ENCODE peak calls at places on chromosome 14, in ten cellular contexts. One of them, this sample, is unnamed.

GRCh38 chr14:91297081-91297711 is 52.7 kb upstream of the GPR68 start:
- DNase-seq in NCI-H2081: no peak
- DNase-seq in NCI-H2029 treated with DMSO at 0.1 percent for 48 hours: no peak
- DNase-seq in HEK293T: no peak
- DNase-seq in NCI-H1092 treated with DMSO at 0.1 percent for 48 hours: no peak
- DNase-seq in endothelial cell: no peak
- DNase-seq in midbrain: no peak
- DNase-seq in body of pancreas: no peak
- DNase-seq in iris pigment epithelial cell: no peak
- DNase-seq in NCI-H2107: no peak
- DNase-seq in this sample: no peak

GRCh38 chr14:69303086-69303485 is 43.1 kb downstream of the GALNT16 start:
- DNase-seq in body of pancreas: no peak
- DNase-seq in NCI-H2081: no peak
- DNase-seq in NCI-H2029 treated with DMSO at 0.1 percent for 48 hours: no peak
- DNase-seq in NCI-H2107: no peak
- DNase-seq in HEK293T: no peak
- DNase-seq in midbrain: no peak
- DNase-seq in endothelial cell: no peak
- DNase-seq in iris pigment epithelial cell: no peak
- DNase-seq in NCI-H1092 treated with DMSO at 0.1 percent for 48 hours: no peak
- DNase-seq in this sample: no peak

GRCh38 chr14:95515523-95516517 is 630 bp downstream of the SYNE3 start:
- DNase-seq in body of pancreas: peak
- DNase-seq in midbrain: peak
- DNase-seq in iris pigment epithelial cell: no peak
- DNase-seq in HEK293T: peak
- DNase-seq in NCI-H2029 treated with DMSO at 0.1 percent for 48 hours: no peak
- DNase-seq in NCI-H2081: peak
- DNase-seq in endothelial cell: peak
- DNase-seq in NCI-H1092 treated with DMSO at 0.1 percent for 48 hours: peak
- DNase-seq in NCI-H2107: peak
- DNase-seq in this sample: no peak

GRCh38 chr14:92958373-92959188 is 35.6 kb downstream of the CHGA start:
- DNase-seq in NCI-H2081: no peak
- DNase-seq in NCI-H2029 treated with DMSO at 0.1 percent for 48 hours: no peak
- DNase-seq in endothelial cell: no peak
- DNase-seq in NCI-H1092 treated with DMSO at 0.1 percent for 48 hours: peak
- DNase-seq in midbrain: peak
- DNase-seq in HEK293T: no peak
- DNase-seq in body of pancreas: no peak
- DNase-seq in iris pigment epithelial cell: no peak
- DNase-seq in NCI-H2107: peak
- DNase-seq in this sample: no peak

GRCh38 chr14:74922752-74923401 is at the start of gene RPS6KL1:
- DNase-seq in NCI-H2081: peak
- DNase-seq in body of pancreas: peak
- DNase-seq in NCI-H2107: peak
- DNase-seq in midbrain: peak
- DNase-seq in HEK293T: peak
- DNase-seq in iris pigment epithelial cell: peak
- DNase-seq in NCI-H2029 treated with DMSO at 0.1 percent for 48 hours: peak
- DNase-seq in endothelial cell: peak
- DNase-seq in NCI-H1092 treated with DMSO at 0.1 percent for 48 hours: peak
- DNase-seq in this sample: peak

GRCh38 chr14:103284574-103285467 is 49.2 kb upstream of the EIF5 start:
- DNase-seq in body of pancreas: no peak
- DNase-seq in NCI-H2029 treated with DMSO at 0.1 percent for 48 hours: no peak
- DNase-seq in endothelial cell: no peak
- DNase-seq in midbrain: no peak
- DNase-seq in NCI-H2081: no peak
- DNase-seq in NCI-H1092 treated with DMSO at 0.1 percent for 48 hours: no peak
- DNase-seq in HEK293T: no peak
- DNase-seq in iris pigment epithelial cell: peak
- DNase-seq in NCI-H2107: no peak
- DNase-seq in this sample: no peak

GRCh38 chr14:52131640-52132320 is 62.9 kb upstream of the NID2 start:
- DNase-seq in NCI-H1092 treated with DMSO at 0.1 percent for 48 hours: peak
- DNase-seq in body of pancreas: peak
- DNase-seq in iris pigment epithelial cell: peak
- DNase-seq in NCI-H2029 treated with DMSO at 0.1 percent for 48 hours: peak
- DNase-seq in endothelial cell: peak
- DNase-seq in NCI-H2081: peak
- DNase-seq in NCI-H2107: peak
- DNase-seq in HEK293T: peak
- DNase-seq in midbrain: peak
- DNase-seq in this sample: peak

GRCh38 chr14:34012369-34012768 is 61.5 kb upstream of the EGLN3 start:
- DNase-seq in NCI-H2029 treated with DMSO at 0.1 percent for 48 hours: no peak
- DNase-seq in iris pigment epithelial cell: no peak
- DNase-seq in endothelial cell: no peak
- DNase-seq in NCI-H2107: no peak
- DNase-seq in NCI-H2081: no peak
- DNase-seq in body of pancreas: no peak
- DNase-seq in NCI-H1092 treated with DMSO at 0.1 percent for 48 hours: no peak
- DNase-seq in midbrain: no peak
- DNase-seq in HEK293T: no peak
- DNase-seq in this sample: no peak

GRCh38 chr14:41235466-41235865 is 371.2 kb upstream of the LRFN5 start:
- DNase-seq in body of pancreas: no peak
- DNase-seq in HEK293T: no peak
- DNase-seq in NCI-H2029 treated with DMSO at 0.1 percent for 48 hours: no peak
- DNase-seq in midbrain: no peak
- DNase-seq in NCI-H2081: no peak
- DNase-seq in iris pigment epithelial cell: no peak
- DNase-seq in NCI-H2107: no peak
- DNase-seq in endothelial cell: no peak
- DNase-seq in NCI-H1092 treated with DMSO at 0.1 percent for 48 hours: no peak
- DNase-seq in this sample: no peak

GRCh38 chr14:105495101-105495989 is 4.3 kb downstream of the TEDC1 start:
- DNase-seq in body of pancreas: no peak
- DNase-seq in HEK293T: no peak
- DNase-seq in NCI-H2081: no peak
- DNase-seq in NCI-H1092 treated with DMSO at 0.1 percent for 48 hours: no peak
- DNase-seq in NCI-H2029 treated with DMSO at 0.1 percent for 48 hours: no peak
- DNase-seq in endothelial cell: no peak
- DNase-seq in iris pigment epithelial cell: no peak
- DNase-seq in midbrain: no peak
- DNase-seq in NCI-H2107: no peak
- DNase-seq in this sample: peak

GRCh38 chr14:31360919-31361662 is 59.3 kb downstream of the HEATR5A start:
- DNase-seq in NCI-H1092 treated with DMSO at 0.1 percent for 48 hours: no peak
- DNase-seq in NCI-H2029 treated with DMSO at 0.1 percent for 48 hours: no peak
- DNase-seq in NCI-H2081: no peak
- DNase-seq in endothelial cell: no peak
- DNase-seq in midbrain: no peak
- DNase-seq in body of pancreas: no peak
- DNase-seq in NCI-H2107: no peak
- DNase-seq in HEK293T: no peak
- DNase-seq in iris pigment epithelial cell: peak
- DNase-seq in this sample: no peak

GRCh38 chr14:38290601-38291190 is 34.8 kb upstream of the CLEC14A start:
- DNase-seq in NCI-H2107: no peak
- DNase-seq in midbrain: no peak
- DNase-seq in NCI-H1092 treated with DMSO at 0.1 percent for 48 hours: no peak
- DNase-seq in iris pigment epithelial cell: peak
- DNase-seq in HEK293T: no peak
- DNase-seq in body of pancreas: peak
- DNase-seq in NCI-H2081: no peak
- DNase-seq in NCI-H2029 treated with DMSO at 0.1 percent for 48 hours: no peak
- DNase-seq in endothelial cell: no peak
- DNase-seq in this sample: no peak

GRCh38 chr14:69980457-69981414 is 101.5 kb downstream of the SMOC1 start:
- DNase-seq in iris pigment epithelial cell: no peak
- DNase-seq in NCI-H2107: peak
- DNase-seq in NCI-H2081: peak
- DNase-seq in HEK293T: no peak
- DNase-seq in endothelial cell: no peak
- DNase-seq in body of pancreas: peak
- DNase-seq in NCI-H2029 treated with DMSO at 0.1 percent for 48 hours: peak
- DNase-seq in midbrain: peak
- DNase-seq in NCI-H1092 treated with DMSO at 0.1 percent for 48 hours: no peak
- DNase-seq in this sample: no peak

GRCh38 chr14:53608369-53608768 is 348.3 kb downstream of the BMP4 start:
- DNase-seq in NCI-H2107: no peak
- DNase-seq in endothelial cell: no peak
- DNase-seq in HEK293T: no peak
- DNase-seq in iris pigment epithelial cell: no peak
- DNase-seq in NCI-H2029 treated with DMSO at 0.1 percent for 48 hours: no peak
- DNase-seq in NCI-H2081: no peak
- DNase-seq in NCI-H1092 treated with DMSO at 0.1 percent for 48 hours: no peak
- DNase-seq in midbrain: no peak
- DNase-seq in body of pancreas: peak
- DNase-seq in this sample: no peak

GRCh38 chr14:84927096-84927910 is 602.6 kb upstream of the FLRT2 start:
- DNase-seq in midbrain: no peak
- DNase-seq in NCI-H2107: peak
- DNase-seq in HEK293T: no peak
- DNase-seq in iris pigment epithelial cell: no peak
- DNase-seq in NCI-H2081: no peak
- DNase-seq in endothelial cell: no peak
- DNase-seq in NCI-H1092 treated with DMSO at 0.1 percent for 48 hours: peak
- DNase-seq in NCI-H2029 treated with DMSO at 0.1 percent for 48 hours: no peak
- DNase-seq in body of pancreas: no peak
- DNase-seq in this sample: no peak

GRCh38 chr14:50736932-50737419 is 68.9 kb upstream of the SAV1 start:
- DNase-seq in iris pigment epithelial cell: no peak
- DNase-seq in NCI-H1092 treated with DMSO at 0.1 percent for 48 hours: no peak
- DNase-seq in NCI-H2029 treated with DMSO at 0.1 percent for 48 hours: no peak
- DNase-seq in midbrain: no peak
- DNase-seq in body of pancreas: no peak
- DNase-seq in NCI-H2081: no peak
- DNase-seq in endothelial cell: no peak
- DNase-seq in NCI-H2107: no peak
- DNase-seq in HEK293T: no peak
- DNase-seq in this sample: no peak

GRCh38 chr14:64763801-64764511 is 59.7 kb downstream of the PLEKHG3 start:
- DNase-seq in NCI-H2029 treated with DMSO at 0.1 percent for 48 hours: no peak
- DNase-seq in NCI-H2107: no peak
- DNase-seq in midbrain: peak
- DNase-seq in iris pigment epithelial cell: peak
- DNase-seq in HEK293T: no peak
- DNase-seq in NCI-H2081: peak
- DNase-seq in body of pancreas: peak
- DNase-seq in endothelial cell: no peak
- DNase-seq in NCI-H1092 treated with DMSO at 0.1 percent for 48 hours: peak
- DNase-seq in this sample: no peak

GRCh38 chr14:94654071-94654974 is 42.1 kb downstream of the SERPINA3 start:
- DNase-seq in endothelial cell: no peak
- DNase-seq in body of pancreas: peak
- DNase-seq in NCI-H2107: no peak
- DNase-seq in iris pigment epithelial cell: no peak
- DNase-seq in HEK293T: no peak
- DNase-seq in NCI-H2029 treated with DMSO at 0.1 percent for 48 hours: no peak
- DNase-seq in NCI-H1092 treated with DMSO at 0.1 percent for 48 hours: no peak
- DNase-seq in NCI-H2081: no peak
- DNase-seq in midbrain: no peak
- DNase-seq in this sample: no peak

GRCh38 chr14:95444132-95445129 is 72.0 kb downstream of the SYNE3 start:
- DNase-seq in midbrain: no peak
- DNase-seq in body of pancreas: no peak
- DNase-seq in NCI-H1092 treated with DMSO at 0.1 percent for 48 hours: no peak
- DNase-seq in NCI-H2081: no peak
- DNase-seq in iris pigment epithelial cell: no peak
- DNase-seq in NCI-H2029 treated with DMSO at 0.1 percent for 48 hours: no peak
- DNase-seq in NCI-H2107: no peak
- DNase-seq in HEK293T: no peak
- DNase-seq in endothelial cell: no peak
- DNase-seq in this sample: no peak

GRCh38 chr14:30849983-30850382 is 24.4 kb upstream of the COCH start:
- DNase-seq in midbrain: no peak
- DNase-seq in body of pancreas: no peak
- DNase-seq in HEK293T: no peak
- DNase-seq in NCI-H2081: no peak
- DNase-seq in endothelial cell: no peak
- DNase-seq in NCI-H1092 treated with DMSO at 0.1 percent for 48 hours: no peak
- DNase-seq in NCI-H2029 treated with DMSO at 0.1 percent for 48 hours: no peak
- DNase-seq in iris pigment epithelial cell: no peak
- DNase-seq in NCI-H2107: no peak
- DNase-seq in this sample: no peak

GRCh38 chr14:67317822-67318221 is 41.8 kb downstream of the ATP6V1D start:
- DNase-seq in NCI-H2107: no peak
- DNase-seq in iris pigment epithelial cell: no peak
- DNase-seq in NCI-H1092 treated with DMSO at 0.1 percent for 48 hours: no peak
- DNase-seq in HEK293T: no peak
- DNase-seq in endothelial cell: no peak
- DNase-seq in midbrain: no peak
- DNase-seq in body of pancreas: no peak
- DNase-seq in NCI-H2081: no peak
- DNase-seq in NCI-H2029 treated with DMSO at 0.1 percent for 48 hours: no peak
- DNase-seq in this sample: peak

GRCh38 chr14:22572562-22573058 is 16.4 kb downstream of the DAD1 start:
- DNase-seq in NCI-H1092 treated with DMSO at 0.1 percent for 48 hours: no peak
- DNase-seq in NCI-H2029 treated with DMSO at 0.1 percent for 48 hours: no peak
- DNase-seq in HEK293T: no peak
- DNase-seq in NCI-H2107: no peak
- DNase-seq in iris pigment epithelial cell: peak
- DNase-seq in body of pancreas: no peak
- DNase-seq in endothelial cell: no peak
- DNase-seq in midbrain: no peak
- DNase-seq in NCI-H2081: no peak
- DNase-seq in this sample: no peak

GRCh38 chr14:70780396-70781075 is 28.8 kb downstream of the MAP3K9 start:
- DNase-seq in endothelial cell: no peak
- DNase-seq in midbrain: peak
- DNase-seq in NCI-H2107: peak
- DNase-seq in NCI-H1092 treated with DMSO at 0.1 percent for 48 hours: peak
- DNase-seq in iris pigment epithelial cell: no peak
- DNase-seq in body of pancreas: peak
- DNase-seq in HEK293T: no peak
- DNase-seq in NCI-H2081: peak
- DNase-seq in NCI-H2029 treated with DMSO at 0.1 percent for 48 hours: no peak
- DNase-seq in this sample: no peak

GRCh38 chr14:22607291-22607690 is 9.2 kb downstream of the ABHD4 start:
- DNase-seq in NCI-H1092 treated with DMSO at 0.1 percent for 48 hours: no peak
- DNase-seq in NCI-H2081: no peak
- DNase-seq in midbrain: no peak
- DNase-seq in iris pigment epithelial cell: no peak
- DNase-seq in NCI-H2107: no peak
- DNase-seq in NCI-H2029 treated with DMSO at 0.1 percent for 48 hours: no peak
- DNase-seq in HEK293T: no peak
- DNase-seq in endothelial cell: no peak
- DNase-seq in body of pancreas: no peak
- DNase-seq in this sample: no peak

GRCh38 chr14:74380172-74380571 is 31.9 kb downstream of the VRTN start:
- DNase-seq in iris pigment epithelial cell: peak
- DNase-seq in NCI-H1092 treated with DMSO at 0.1 percent for 48 hours: no peak
- DNase-seq in endothelial cell: no peak
- DNase-seq in NCI-H2029 treated with DMSO at 0.1 percent for 48 hours: no peak
- DNase-seq in body of pancreas: no peak
- DNase-seq in NCI-H2081: no peak
- DNase-seq in midbrain: no peak
- DNase-seq in HEK293T: no peak
- DNase-seq in NCI-H2107: no peak
- DNase-seq in this sample: no peak

GRCh38 chr14:66011855-66012254 is 474.3 kb upstream of the CCDC196 start:
- DNase-seq in midbrain: no peak
- DNase-seq in NCI-H2081: no peak
- DNase-seq in NCI-H2029 treated with DMSO at 0.1 percent for 48 hours: no peak
- DNase-seq in HEK293T: no peak
- DNase-seq in endothelial cell: no peak
- DNase-seq in NCI-H1092 treated with DMSO at 0.1 percent for 48 hours: no peak
- DNase-seq in NCI-H2107: no peak
- DNase-seq in body of pancreas: no peak
- DNase-seq in iris pigment epithelial cell: no peak
- DNase-seq in this sample: no peak

This sample was measured in LNCaP clone FGC.